ENCODE peak calls at places on chromosomes 16 and 17, in four cellular contexts. One of them, this sample, is unnamed.

GRCh38 chr17:50259484-50260324 is 14.6 kb upstream of the TMEM92 start:
- DNase-seq in fibroblast of the conjunctiva: no peak
- DNase-seq in endodermal cell: peak
- DNase-seq in tibial artery: peak
- DNase-seq in this sample: no peak

GRCh38 chr17:62703269-62703775 is 75.9 kb downstream of the MRC2 start:
- DNase-seq in tibial artery: peak
- DNase-seq in fibroblast of the conjunctiva: no peak
- DNase-seq in endodermal cell: no peak
- DNase-seq in this sample: no peak

GRCh38 chr17:59387351-59388069 is 56.1 kb downstream of the YPEL2 start:
- DNase-seq in tibial artery: no peak
- DNase-seq in fibroblast of the conjunctiva: no peak
- DNase-seq in endodermal cell: no peak
- DNase-seq in this sample: no peak

GRCh38 chr17:20267459-20267842 is 199.9 kb downstream of the LGALS9B start:
- DNase-seq in fibroblast of the conjunctiva: no peak
- DNase-seq in tibial artery: no peak
- DNase-seq in endodermal cell: peak
- DNase-seq in this sample: no peak

GRCh38 chr16:88815901-88816589 is 4.3 kb upstream of the APRT start:
- DNase-seq in endodermal cell: peak
- DNase-seq in tibial artery: no peak
- DNase-seq in fibroblast of the conjunctiva: no peak
- DNase-seq in this sample: no peak

GRCh38 chr16:89435051-89435450 is 55.3 kb downstream of the ANKRD11 start:
- DNase-seq in fibroblast of the conjunctiva: no peak
- DNase-seq in tibial artery: no peak
- DNase-seq in endodermal cell: no peak
- DNase-seq in this sample: no peak

GRCh38 chr17:68776451-68776850 is 175.3 kb upstream of the FAM20A start:
- DNase-seq in tibial artery: no peak
- DNase-seq in endodermal cell: no peak
- DNase-seq in fibroblast of the conjunctiva: no peak
- DNase-seq in this sample: no peak

GRCh38 chr16:1123525-1124230 is 27.6 kb upstream of the C1QTNF8 start:
- DNase-seq in fibroblast of the conjunctiva: no peak
- DNase-seq in tibial artery: no peak
- DNase-seq in endodermal cell: no peak
- DNase-seq in this sample: no peak

This sample was measured in retinal pigment epithelial cell.